ENCODE peak calls at places on chromosomes 6 and 20, in five cellular contexts. V is CD8-positive, alpha-beta T cell; O is A549; W is mammary epithelial cell; Q is neural progenitor cell. K is an unnamed sample. For H3K9me3, the result is how much of the 10 kb centered on the place peaks cover.

GRCh38 chr6:45473121-45473967 is 95.6 kb upstream of the SUPT3H start:
- DNase-seq in V (no peak), O (no peak), W (no peak), Q (no peak), K (no peak)

GRCh38 chr20:33651562-33652048 is 10.5 kb upstream of the C20orf144 start:
- DNase-seq in V (no peak), O (no peak), W (no peak), Q (no peak), K (no peak)

GRCh38 chr6:15881150-15881549 is 218.3 kb upstream of the DTNBP1 start:
- DNase-seq in V (no peak), O (no peak), W (no peak), Q (no peak), K (no peak)

GRCh38 chr6:3139090-3139903 is 18.0 kb downstream of the TUBB2A start:
- DNase-seq in V (no peak), O (peak), W (no peak), Q (no peak), K (no peak)

GRCh38 chr20:56358600-56359211 is at the start of gene FAM210B:
- DNase-seq in V (peak), O (peak), W (peak), Q (peak), K (peak)

GRCh38 chr6:154805288-154805911 is 72.2 kb downstream of the SCAF8 start:
- DNase-seq in V (no peak), O (peak), W (peak), Q (peak), K (peak)

GRCh38 chr6:10719386-10720228 is 3.3 kb upstream of the TMEM14C start:
- DNase-seq in V (no peak), O (no peak), W (no peak), Q (no peak), K (peak)

GRCh38 chr20:44745560-44746366 is at the start of gene KCNK15:
- DNase-seq in V (peak), O (no peak), W (peak), Q (peak), K (no peak)

GRCh38 chr6:134935076-134935475 is 14.8 kb downstream of the ALDH8A1 start:
- DNase-seq in V (no peak), O (peak), W (peak), Q (no peak), K (no peak)

GRCh38 chr6:161677188-161677587 is 403.3 kb upstream of the AGPAT4 start:
- DNase-seq in V (no peak), O (no peak), W (no peak), Q (no peak), K (no peak)

GRCh38 chr6:22826961-22827360 is 257.6 kb downstream of the HDGFL1 start:
- DNase-seq in V (no peak), O (peak), W (peak), Q (no peak), K (no peak)

GRCh38 chr20:38049800-38050199 is 16.3 kb downstream of the RPRD1B start:
- DNase-seq in V (no peak), O (no peak), W (peak), Q (no peak), K (no peak)

GRCh38 chr6:34021001-34021838 is 124.7 kb downstream of the GRM4 start:
- DNase-seq in V (no peak), O (no peak), W (no peak), Q (no peak), K (no peak)

GRCh38 chr6:110255356-110255755 is 75.1 kb downstream of the CDC40 start:
- DNase-seq in V (no peak), O (peak), W (peak), Q (peak), K (peak)

GRCh38 chr6:4640139-4640538 is 136.1 kb upstream of the CDYL start:
- DNase-seq in V (no peak), O (no peak), W (peak), Q (no peak), K (no peak)

GRCh38 chr6:151257984-151258445 is 18.2 kb downstream of the AKAP12 start:
- DNase-seq in V (no peak), O (no peak), W (no peak), Q (no peak), K (no peak)

GRCh38 chr6:168956884-168957730 is 296.5 kb downstream of the THBS2 start:
- DNase-seq in V (peak), O (peak), W (peak), Q (peak), K (peak)

GRCh38 chr6:96899019-96899418 is 1.3 kb upstream of the NDUFAF4 start:
- DNase-seq in V (no peak), O (peak), W (peak), Q (peak), K (peak)

GRCh38 chr20:31594558-31595379 is 10.3 kb upstream of the ID1 start:
- DNase-seq in V (no peak), O (peak), W (no peak), Q (peak), K (no peak)

GRCh38 chr6:159615923-159616322 is 77.1 kb downstream of the SOD2 start:
- DNase-seq in V (no peak), O (no peak), W (no peak), Q (no peak), K (no peak)

GRCh38 chr6:166192557-166192956 is 24.9 kb upstream of the TBXT start:
- DNase-seq in V (no peak), O (no peak), W (no peak), Q (no peak), K (no peak)

GRCh38 chr6:132279592-132280139 is 121.6 kb downstream of the MOXD1 start:
- DNase-seq in V (peak), O (peak), W (peak), Q (peak), K (peak)

GRCh38 chr20:33753763-33754162 is 22.0 kb downstream of the ZNF341 start:
- DNase-seq in V (no peak), O (no peak), W (peak), Q (no peak), K (no peak)

GRCh38 chr20:16098890-16099639 is 474.2 kb downstream of the KIF16B start:
- DNase-seq in V (no peak), O (no peak), W (peak), Q (no peak), K (no peak)

GRCh38 chr6:78607188-78607587 is 260.2 kb upstream of the IRAK1BP1 start:
- DNase-seq in V (no peak), O (no peak), W (no peak), Q (no peak), K (no peak)

GRCh38 chr6:31665501-31666336 is at the start of gene CSNK2B:
- DNase-seq in V (peak), O (peak), W (peak), Q (peak), K (peak)

DNA sequence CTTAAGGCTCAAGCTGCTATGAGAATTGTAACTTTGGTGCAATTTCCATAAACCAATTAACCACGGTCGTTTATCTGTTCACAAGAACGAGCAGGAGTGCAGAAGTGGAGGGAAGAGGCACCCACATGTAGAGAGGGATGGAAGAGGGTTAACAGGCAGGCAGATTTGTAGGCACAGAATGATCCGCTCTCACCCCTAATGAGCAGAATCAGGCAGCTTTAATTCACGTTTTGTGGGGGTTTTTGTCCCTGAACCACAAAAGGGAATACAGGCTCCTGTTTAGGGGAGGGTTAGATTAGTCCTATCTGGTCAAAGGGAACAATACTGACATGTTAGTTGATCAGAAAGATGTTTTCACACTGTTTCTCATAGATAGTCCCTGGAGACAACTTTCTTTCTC is 959.1 kb downstream of the TFAP2A start:
- DNase-seq in V (no peak), O (no peak), W (no peak), Q (peak), K (peak)
- H3K9me3 ChIP-seq in V (under half), O (under half), W (under half), Q (under half), K (under half)

DNA sequence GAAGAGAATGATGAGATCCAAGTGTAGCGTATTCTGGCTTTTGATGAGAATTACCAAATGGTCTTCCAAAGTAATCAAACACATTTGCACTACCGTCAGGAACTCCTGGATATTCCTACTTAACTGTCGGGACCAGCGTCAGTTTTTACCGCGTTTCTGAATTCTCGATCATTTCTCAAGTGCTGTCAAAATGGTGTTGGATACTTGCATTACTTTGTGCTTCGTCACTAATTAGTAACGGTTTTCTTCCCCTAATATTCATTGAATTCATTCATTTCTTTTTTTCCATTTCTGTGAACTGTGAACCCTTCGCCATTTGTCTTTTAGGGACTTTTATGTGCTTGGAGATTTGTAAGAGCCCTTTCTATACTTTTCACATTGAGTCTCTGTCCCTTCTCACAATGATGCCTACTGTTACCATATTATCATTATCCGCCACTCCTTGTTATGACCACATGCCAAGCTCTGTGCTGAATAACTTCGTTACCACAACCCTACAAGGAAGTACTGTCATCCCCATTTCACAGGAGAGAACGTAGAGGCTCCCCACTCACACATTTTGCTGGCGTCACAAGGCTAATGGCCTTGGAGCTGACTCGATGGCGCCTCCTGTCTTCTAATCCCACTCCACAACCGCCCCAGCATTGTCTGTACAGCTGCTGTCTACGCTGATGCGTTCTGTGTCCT is 74.2 kb upstream of the QKI start:
- DNase-seq in V (no peak), O (no peak), W (no peak), Q (no peak), K (no peak)
- TF ChIP-seq CTCF in V (no peak), O (no peak), W (no peak), Q (peak), K (no peak)

DNA sequence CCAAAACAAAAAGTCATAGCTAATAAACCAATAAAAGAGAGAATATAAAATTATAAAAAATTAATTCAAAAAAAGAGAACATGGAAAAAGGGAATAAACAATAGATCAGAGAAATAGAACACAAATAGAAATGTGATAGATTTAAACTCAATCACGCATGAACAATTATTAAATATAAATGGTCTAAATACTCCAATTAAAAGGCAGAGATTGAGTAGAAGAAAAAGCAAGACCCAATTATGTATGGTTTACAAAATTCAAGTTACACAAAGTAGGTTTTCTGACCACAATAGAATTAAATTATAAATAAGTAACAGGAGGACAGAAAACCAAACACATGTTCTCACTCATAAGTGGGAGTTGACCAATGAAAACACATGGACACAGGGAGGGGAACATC is 36.4 kb upstream of the MAN1A1 start:
- DNase-seq in V (no peak), O (no peak), W (no peak), Q (no peak), K (no peak)
- H3K9me3 ChIP-seq in V (under half), O (under half), W (under half), Q (under half), K (under half)

GRCh38 chr6:87827291-87827690 is 125.3 kb upstream of the AKIRIN2 start:
- DNase-seq in V (no peak), O (no peak), W (no peak), Q (no peak), K (no peak)

GRCh38 chr6:87830834-87831374 is 128.9 kb upstream of the AKIRIN2 start:
- DNase-seq in V (no peak), O (no peak), W (no peak), Q (no peak), K (no peak)

GRCh38 chr6:87829622-87830121 is 127.6 kb upstream of the AKIRIN2 start:
- DNase-seq in V (no peak), O (no peak), W (no peak), Q (no peak), K (no peak)

GRCh38 chr6:87828044-87828443 is 126.0 kb upstream of the AKIRIN2 start:
- DNase-seq in V (no peak), O (no peak), W (no peak), Q (no peak), K (no peak)

DNA sequence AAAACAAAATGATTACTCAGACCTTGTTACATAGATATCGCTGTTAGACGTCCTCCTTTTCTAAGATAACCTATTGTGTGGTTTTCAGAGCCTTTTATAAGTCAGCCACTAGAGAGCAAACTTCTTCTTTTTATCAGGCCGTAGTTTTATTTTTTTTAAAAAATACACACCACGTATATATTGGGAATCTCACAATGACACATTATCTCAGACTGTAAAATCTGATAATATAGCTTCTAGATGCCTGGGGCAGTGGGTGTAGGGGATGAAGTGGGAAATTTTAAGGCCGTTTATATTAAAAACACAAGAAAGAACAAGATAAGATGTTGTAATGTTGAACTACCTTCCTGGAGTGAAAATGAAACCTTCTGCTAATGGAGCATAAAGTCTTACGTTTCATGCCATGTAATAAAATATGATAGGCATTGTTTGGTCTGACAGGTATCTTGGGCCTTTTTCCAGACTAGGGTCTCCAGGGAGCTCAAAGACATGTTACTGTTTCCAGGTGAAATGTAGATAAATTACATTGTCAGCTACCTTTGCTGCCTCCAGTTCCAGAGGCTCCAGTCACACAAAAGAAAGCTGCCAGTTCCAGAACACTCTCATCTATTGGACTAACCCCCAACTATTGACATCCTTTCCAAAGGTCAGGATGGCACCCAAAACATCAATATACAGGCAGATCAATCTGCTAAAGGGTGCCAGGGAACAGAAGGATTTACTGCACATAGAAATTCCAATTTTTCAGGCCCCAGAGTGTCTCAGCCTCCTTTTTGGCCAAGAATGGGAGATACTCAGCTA is 130.2 kb upstream of the AKIRIN2 start:
- DNase-seq in V (no peak), O (peak), W (peak), Q (no peak), K (peak)
- TF ChIP-seq CTCF in V (no peak), O (peak), W (peak), Q (peak), K (peak)

DNA sequence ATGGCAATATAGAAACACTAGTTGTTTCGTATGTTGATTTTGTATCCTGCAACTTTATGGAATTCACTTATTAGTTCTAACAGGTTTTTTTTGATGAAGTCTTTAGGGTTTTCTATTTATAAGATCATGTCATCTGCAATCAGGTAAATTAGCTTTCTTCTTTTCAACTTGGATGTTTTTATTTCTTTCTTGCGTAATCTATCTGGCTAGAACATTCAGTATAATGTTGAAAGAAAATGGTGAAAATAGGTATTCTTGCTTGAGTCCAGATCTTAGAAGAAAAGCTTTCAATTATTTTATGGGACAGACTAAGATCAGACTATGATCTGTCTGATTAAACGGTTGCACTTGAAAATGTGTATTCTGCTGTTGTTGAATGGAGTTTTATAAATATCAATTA is 820.8 kb upstream of the ADGRB3 start:
- DNase-seq in V (no peak), O (no peak), W (no peak), Q (no peak), K (no peak)
- H3K9me3 ChIP-seq in V (under half), O (under half), W (under half), Q (under half), K (under half)

GRCh38 chr20:57470666-57471495 is 54.1 kb downstream of the CTCFL start:
- DNase-seq in V (no peak), O (no peak), W (no peak), Q (peak), K (no peak)
- TF ChIP-seq CTCF in V (no peak), O (no peak), W (no peak), Q (no peak), K (no peak)